ENCODE peak calls at places on chromosomes 5 and 9, in four cellular contexts. N is A549; K is CD8-positive, alpha-beta T cell; U is lung. L is an unnamed sample.

GRCh38 chr5:173901705-173902104 is 13.6 kb downstream of the CPEB4 start:
- DNase-seq in N (no peak), K (no peak), U (no peak), L (no peak)

GRCh38 chr5:169785731-169786130 is 148.7 kb downstream of the DOCK2 start:
- DNase-seq in N (no peak), K (no peak), U (no peak), L (no peak)

GRCh38 chr9:113210815-113211214 is 10.3 kb downstream of the FKBP15 start:
- DNase-seq in N (no peak), K (no peak), U (no peak), L (no peak)

GRCh38 chr5:18992264-18992663 is 995.7 kb downstream of the CDH18 start:
- DNase-seq in N (no peak), K (no peak), U (no peak), L (no peak)

GRCh38 chr5:10885026-10885425 is 124.0 kb upstream of the DAP start:
- DNase-seq in N (no peak), K (no peak), U (no peak), L (peak; percentile 11)

GRCh38 chr5:148393390-148393741 is 9.6 kb downstream of the FBXO38 start:
- DNase-seq in N (no peak), K (no peak), U (no peak), L (no peak)

GRCh38 chr5:178468196-178468685 is 122.0 kb downstream of the COL23A1 start:
- DNase-seq in N (no peak), K (peak; percentile 23), U (no peak), L (no peak)

GRCh38 chr5:177098103-177098771 is 11.5 kb downstream of the FGFR4 start:
- DNase-seq in N (no peak), K (no peak), U (no peak), L (peak; percentile 28)

GRCh38 chr5:119453045-119453383 is 717 bp downstream of the HSD17B4 start:
- DNase-seq in N (peak; percentile 14), K (no peak), U (peak; percentile 78), L (peak; percentile 34)

GRCh38 chr5:107577551-107577950 is 93.2 kb downstream of the EFNA5 start:
- DNase-seq in N (no peak), K (no peak), U (no peak), L (no peak)

GRCh38 chr9:101472891-101473290 is 37.3 kb upstream of the ALDOB start:
- DNase-seq in N (no peak), K (no peak), U (no peak), L (no peak)

GRCh38 chr9:133601746-133602145 is 7.4 kb downstream of the FAM163B start:
- DNase-seq in N (no peak), K (no peak), U (no peak), L (no peak)

GRCh38 chr9:123339666-123340414 is 16.2 kb upstream of the CRB2 start:
- DNase-seq in N (no peak), K (no peak), U (no peak), L (peak; percentile 29)

GRCh38 chr5:6602441-6602840 is 30.4 kb downstream of the NSUN2 start:
- DNase-seq in N (no peak), K (no peak), U (no peak), L (no peak)

GRCh38 chr5:6598351-6598900 is 34.4 kb downstream of the NSUN2 start:
- DNase-seq in N (no peak), K (no peak), U (no peak), L (no peak)

GRCh38 chr5:6599739-6600138 is 33.1 kb downstream of the NSUN2 start:
- DNase-seq in N (no peak), K (no peak), U (no peak), L (no peak)

GRCh38 chr5:6603643-6604042 is 29.2 kb downstream of the NSUN2 start:
- DNase-seq in N (no peak), K (no peak), U (no peak), L (peak; percentile 33)

DNA sequence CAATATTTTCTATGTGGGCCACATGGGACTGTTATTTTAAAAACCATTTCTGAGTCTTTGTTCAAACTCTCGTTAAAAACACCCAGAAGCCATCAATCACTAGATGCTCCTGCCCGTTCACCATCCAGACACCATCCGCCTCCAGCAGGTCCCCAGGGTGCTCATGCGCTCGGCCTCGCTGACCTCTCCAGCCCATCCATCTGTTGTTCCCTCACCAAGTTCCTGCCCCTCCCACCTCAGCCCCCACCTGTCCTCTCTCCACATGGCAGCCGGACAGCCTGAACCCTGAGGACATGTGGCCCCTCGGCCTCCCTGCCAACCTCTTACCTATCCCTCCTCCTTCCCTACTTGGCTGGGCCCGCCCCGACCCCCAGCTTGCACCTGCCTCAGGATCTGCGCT is 31.6 kb downstream of the NSUN2 start:
- DNase-seq in N (no peak), K (no peak), U (no peak), L (no peak)
- H3K4me3 ChIP-seq in N (no peak overlapping the region), K (no peak overlapping the region), U (no peak overlapping the region), L (no peak overlapping the region)

GRCh38 chr5:1917830-1918487 is 35.2 kb upstream of the IRX4 start:
- DNase-seq in N (no peak), K (no peak), U (no peak), L (no peak)
- H3K4me3 ChIP-seq in N (no peak overlapping the region), K (no peak overlapping the region), U (no peak overlapping the region), L (no peak overlapping the region)

DNA sequence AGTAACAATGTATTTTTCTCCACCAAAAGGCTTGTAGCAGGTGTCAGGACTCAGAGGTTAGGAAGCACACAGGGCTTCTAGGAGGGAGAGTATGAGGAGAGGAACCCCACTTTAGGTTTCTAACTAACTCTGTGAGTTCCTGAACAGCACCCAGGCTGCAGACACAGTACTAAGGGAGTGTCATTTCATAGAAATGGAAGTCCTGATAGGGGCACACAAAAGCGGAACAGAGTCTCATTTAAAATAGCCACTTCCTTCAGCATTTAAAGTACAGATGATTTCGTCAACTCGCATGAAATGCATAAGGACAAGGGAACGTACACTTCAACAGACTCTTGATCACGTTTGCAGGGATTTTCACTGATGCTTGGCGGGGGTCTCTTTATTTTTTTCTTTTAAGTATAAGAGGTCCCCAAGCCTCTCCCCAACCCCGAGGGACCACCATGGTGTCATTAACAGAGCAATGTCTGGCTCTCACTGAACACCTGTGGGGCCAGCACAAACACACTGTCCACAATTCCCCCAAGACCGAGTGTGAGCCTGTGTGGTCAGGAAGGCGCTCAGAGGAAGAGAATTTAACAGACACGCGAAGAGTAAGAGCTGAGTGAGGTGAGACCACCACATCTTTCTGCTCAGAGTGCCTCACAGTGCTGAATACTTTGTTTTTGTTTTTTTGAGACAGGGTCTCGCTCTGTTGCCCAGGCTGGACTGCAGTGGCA is 82.3 kb downstream of the SECISBP2 start:
- DNase-seq in N (no peak), K (no peak), U (no peak), L (no peak)
- H3K4me3 ChIP-seq in N (no peak overlapping the region), K (no peak overlapping the region), U (no peak overlapping the region), L (no peak overlapping the region)

GRCh38 chr9:94167376-94167775 is 83.1 kb downstream of the PTPDC1 start:
- DNase-seq in N (no peak), K (no peak), U (no peak), L (no peak)

GRCh38 chr9:94168203-94169000 is 84.1 kb downstream of the PTPDC1 start:
- DNase-seq in N (no peak), K (no peak), U (no peak), L (peak; percentile 52)

GRCh38 chr9:94167055-94167346 is 82.7 kb downstream of the PTPDC1 start:
- DNase-seq in N (no peak), K (no peak), U (no peak), L (no peak)

GRCh38 chr9:94166237-94167054 is 82.2 kb downstream of the PTPDC1 start:
- DNase-seq in N (peak; percentile 99), K (peak; percentile 94), U (peak; percentile 98), L (peak; percentile 100)

DNA sequence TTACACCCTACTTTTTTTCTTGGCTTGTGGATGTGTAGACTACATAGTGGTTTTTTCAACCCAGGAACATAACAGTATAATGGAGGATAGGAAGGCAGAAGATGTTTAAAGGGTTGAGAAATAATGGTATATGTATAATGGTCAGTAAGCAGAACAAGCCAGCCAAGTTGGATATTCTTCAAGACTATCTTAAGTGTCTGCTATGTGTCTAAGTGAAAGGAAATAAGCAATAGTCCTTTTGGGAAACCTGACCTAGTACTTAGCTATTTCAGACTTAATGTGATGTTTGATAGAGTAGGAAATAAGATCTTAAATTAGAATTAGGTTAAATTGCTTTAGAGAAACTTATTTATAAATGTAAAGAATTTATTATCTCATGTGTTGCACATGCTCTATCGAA is 85.7 kb downstream of the PTPDC1 start:
- DNase-seq in N (no peak), K (no peak), U (no peak), L (no peak)
- H3K4me3 ChIP-seq in N (peak overlapping the region; percentile 96), K (no peak overlapping the region), U (no peak overlapping the region), L (peak overlapping the region; percentile 84)

DNA sequence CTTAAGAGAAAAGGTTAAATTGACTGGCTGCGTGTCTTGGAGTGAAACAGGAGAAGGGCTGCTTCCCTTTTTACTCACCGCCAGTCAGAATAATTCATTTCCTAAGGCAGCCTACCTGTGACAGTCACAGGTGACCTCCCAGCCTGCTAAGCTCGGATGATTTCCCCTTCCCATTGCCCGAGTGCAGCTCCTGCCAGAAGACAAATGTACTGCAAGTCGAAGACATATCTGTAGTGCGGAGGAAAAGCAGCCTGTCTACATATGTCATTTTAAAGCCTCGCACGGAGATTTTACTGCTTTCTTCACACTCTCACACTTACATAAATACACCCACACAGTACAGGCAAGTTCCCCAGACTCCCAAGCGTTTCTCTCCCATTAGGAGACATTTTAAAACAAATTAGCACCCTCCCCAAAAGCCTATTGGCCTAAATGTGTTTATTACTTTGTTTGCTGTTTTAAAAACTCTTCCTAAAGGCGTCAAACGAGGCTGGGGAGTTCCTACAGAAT is 665.7 kb upstream of the ZNF608 start:
- DNase-seq in N (no peak), K (no peak), U (no peak), L (peak; percentile 46)
- H3K4me3 ChIP-seq in N (no peak overlapping the region), K (no peak overlapping the region), U (no peak overlapping the region), L (no peak overlapping the region)

L was measured in choroid plexus epithelial cell.